ENCODE peak calls at places on chromosomes 3 and 15, in five cellular contexts. R is Peyer's patch, G is heart left ventricle, K is prostate gland, H is transverse colon. T is an unnamed sample.

GRCh38 chr3:169694117-169694516 is 30.6 kb upstream of the MECOM start:
- DNase-seq in R (no peak), G (no peak), K (no peak), H (no peak), T (no peak)

GRCh38 chr3:111859974-111860859 is 1.2 kb downstream of the PHLDB2 start:
- DNase-seq in R (peak; percentile 62), G (peak; percentile 85), K (peak; percentile 87), H (peak; percentile 71), T (peak; percentile 31)

GRCh38 chr15:63595066-63595465 is 2.1 kb upstream of the FBXL22 start:
- DNase-seq in R (no peak), G (peak; percentile 54), K (no peak), H (no peak), T (no peak)

GRCh38 chr3:27943106-27943505 is 221.0 kb upstream of the EOMES start:
- DNase-seq in R (no peak), G (no peak), K (no peak), H (no peak), T (no peak)

GRCh38 chr3:101229681-101230080 is 90.7 kb downstream of the IMPG2 start:
- DNase-seq in R (no peak), G (no peak), K (no peak), H (no peak), T (no peak)

GRCh38 chr3:134239538-134239937 is 11.1 kb downstream of the RYK start:
- DNase-seq in R (no peak), G (no peak), K (no peak), H (no peak), T (no peak)

GRCh38 chr3:29694783-29695182 is 413.9 kb downstream of the RBMS3 start:
- DNase-seq in R (no peak), G (no peak), K (no peak), H (no peak), T (no peak)

GRCh38 chr15:52118969-52119749 is 6.6 kb upstream of the BCL2L10 start:
- DNase-seq in R (no peak), G (no peak), K (no peak), H (no peak), T (no peak)

GRCh38 chr3:105836533-105836932 is 32.3 kb downstream of the CBLB start:
- DNase-seq in R (no peak), G (no peak), K (no peak), H (no peak), T (no peak)

GRCh38 chr3:169758353-169758994 is 6.4 kb downstream of the TERC start:
- DNase-seq in R (no peak), G (no peak), K (no peak), H (no peak), T (no peak)

GRCh38 chr3:139120336-139120971 is 75.8 kb upstream of the PRR23C start:
- DNase-seq in R (no peak), G (no peak), K (no peak), H (no peak), T (no peak)

GRCh38 chr3:56878046-56878445 is 76.3 kb upstream of the ARHGEF3 start:
- DNase-seq in R (no peak), G (peak; percentile 49), K (no peak), H (no peak), T (no peak)

GRCh38 chr3:159882784-159883779 is 105.6 kb upstream of the IL12A start:
- DNase-seq in R (no peak), G (no peak), K (no peak), H (no peak), T (no peak)

GRCh38 chr3:177057768-177058167 is 139.5 kb downstream of the TBL1XR1 start:
- DNase-seq in R (no peak), G (no peak), K (no peak), H (no peak), T (no peak)

GRCh38 chr3:13243571-13243970 is 170.3 kb upstream of the IQSEC1 start:
- DNase-seq in R (no peak), G (no peak), K (no peak), H (no peak), T (no peak)
- TF ChIP-seq CTCF in R (no peak), G (no peak), K (no peak), H (no peak), T (no peak)

GRCh38 chr3:13072239-13073041 is 789 bp downstream of the IQSEC1 start:
- DNase-seq in R (no peak), G (peak; percentile 76), K (peak; percentile 10), H (peak; percentile 77), T (no peak)
- H3K4me3 ChIP-seq in R (peak overlapping the region; percentile 34), G (no peak overlapping the region), K (no peak overlapping the region), H (no peak overlapping the region), T (peak overlapping the region; percentile 63)

GRCh38 chr3:71659758-71660666 is 65.2 kb downstream of the EIF4E3 start:
- DNase-seq in R (no peak), G (no peak), K (no peak), H (no peak), T (no peak)

GRCh38 chr3:71662553-71662952 is 62.6 kb downstream of the EIF4E3 start:
- DNase-seq in R (no peak), G (no peak), K (no peak), H (no peak), T (no peak)

GRCh38 chr3:71658131-71658530 is 67.1 kb downstream of the EIF4E3 start:
- DNase-seq in R (no peak), G (peak; percentile 80), K (peak; percentile 98), H (peak; percentile 72), T (peak; percentile 69)

DNA sequence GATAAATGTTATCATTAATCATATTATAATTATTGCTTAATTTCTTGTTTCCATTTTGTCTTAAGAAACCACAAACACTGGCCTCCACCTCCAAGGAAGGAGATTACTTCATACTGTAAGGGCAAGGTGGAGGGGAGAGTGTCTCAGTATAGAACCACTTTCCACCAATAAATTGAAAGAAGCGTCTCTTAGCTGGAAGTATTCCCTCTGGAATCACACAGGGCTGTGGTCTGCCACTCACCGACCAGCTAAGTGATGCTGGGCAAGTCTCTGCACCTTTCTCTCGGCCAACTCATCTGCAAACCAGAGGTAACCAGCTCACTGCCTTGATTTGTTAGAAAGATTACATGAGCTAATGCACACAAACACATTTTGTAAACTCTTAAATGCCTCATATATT is 63.1 kb downstream of the EIF4E3 start:
- DNase-seq in R (no peak), G (no peak), K (no peak), H (no peak), T (no peak)
- H3K27me3 ChIP-seq in R (no peaks in the 10 kb centered on the region), G (no peaks in the 10 kb centered on the region), K (no peaks in the 10 kb centered on the region), H (no peaks in the 10 kb centered on the region), T (no peaks in the 10 kb centered on the region)

DNA sequence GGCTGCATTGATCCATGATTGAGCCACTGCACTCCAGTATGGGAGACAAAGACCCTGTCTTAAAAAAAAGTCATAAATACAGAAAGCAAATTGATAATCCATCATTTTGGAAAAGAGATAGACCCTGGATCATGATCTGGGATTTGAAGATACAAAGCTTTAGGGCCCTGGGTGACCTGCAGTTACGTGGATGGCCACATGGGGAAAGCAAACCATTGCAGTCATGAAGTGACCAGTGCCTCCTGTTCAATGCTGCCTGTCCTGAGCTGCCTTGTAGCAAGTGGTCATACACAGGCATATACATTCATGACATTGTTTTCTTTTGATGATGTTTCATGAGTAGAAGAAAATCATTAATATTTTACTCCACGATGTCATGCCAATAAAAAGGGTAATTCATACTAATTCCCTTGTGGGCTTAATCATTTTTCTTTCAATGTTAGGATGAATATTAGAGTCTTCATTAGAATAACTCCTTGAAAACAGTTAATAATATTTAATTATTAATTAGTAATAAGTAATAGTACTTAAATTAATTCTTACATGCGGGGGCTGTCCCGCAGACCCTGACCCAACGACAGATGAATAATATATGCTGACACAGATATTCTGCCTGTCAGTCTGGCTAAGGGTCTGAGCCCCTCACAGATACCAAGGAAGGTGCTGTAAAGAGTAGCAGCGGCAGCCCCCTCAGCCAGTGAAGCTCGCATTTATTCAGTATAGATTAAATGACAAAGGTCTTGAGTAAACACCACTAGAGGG is 109.0 kb upstream of the UNC13C start:
- DNase-seq in R (no peak), G (no peak), K (no peak), H (no peak), T (no peak)
- TF ChIP-seq CTCF in R (no peak), G (no peak), K (no peak), H (no peak), T (no peak)

GRCh38 chr3:58628823-58629562 is 37.6 kb downstream of the FAM3D start:
- DNase-seq in R (peak; percentile 60), G (peak; percentile 56), K (peak; percentile 39), H (peak; percentile 52), T (no peak)

GRCh38 chr3:58627580-58627894 is 39.0 kb downstream of the FAM3D start:
- DNase-seq in R (no peak), G (peak; percentile 74), K (peak; percentile 39), H (no peak), T (no peak)

GRCh38 chr3:58627941-58628340 is 38.6 kb downstream of the FAM3D start:
- DNase-seq in R (no peak), G (no peak), K (no peak), H (no peak), T (no peak)

GRCh38 chr3:58625196-58625595 is 41.4 kb downstream of the FAM3D start:
- DNase-seq in R (no peak), G (no peak), K (no peak), H (no peak), T (no peak)

DNA sequence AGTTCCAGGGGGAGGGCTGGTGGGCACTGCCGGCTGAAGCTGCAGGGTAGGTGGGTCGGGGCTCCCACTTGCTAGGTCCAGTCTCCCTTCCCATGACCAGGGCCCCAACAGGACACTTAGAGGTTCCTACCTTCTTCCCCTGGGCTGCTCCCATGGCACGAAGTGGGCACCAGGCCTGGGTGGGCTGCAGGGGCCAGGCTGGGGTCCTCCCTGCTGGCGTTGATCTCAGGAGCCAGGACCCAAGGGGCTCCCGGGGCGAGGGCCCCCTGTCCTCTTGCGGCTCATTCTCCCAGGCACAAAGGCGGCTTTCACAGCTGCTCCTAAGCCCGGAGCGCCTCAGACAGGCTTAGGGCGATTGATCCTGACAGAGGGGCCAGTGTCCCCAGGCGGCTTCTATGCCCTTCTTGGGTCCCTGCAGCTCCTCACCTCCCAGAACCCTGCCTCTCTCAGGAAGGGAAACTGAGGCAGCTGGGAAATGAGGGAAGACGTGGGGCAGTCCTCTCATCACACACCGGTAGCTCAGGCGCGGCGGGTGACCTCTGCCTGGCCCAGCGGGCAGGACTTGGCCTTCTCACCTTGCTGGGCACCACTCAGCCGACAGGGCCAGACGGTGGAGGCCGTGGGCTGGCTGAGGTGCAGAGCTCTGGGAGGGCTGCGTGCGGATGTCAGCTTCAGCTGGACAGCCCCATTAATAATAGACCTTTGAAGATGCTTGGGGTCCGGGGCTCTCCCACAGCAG is 39.6 kb downstream of the FAM3D start:
- DNase-seq in R (no peak), G (no peak), K (no peak), H (no peak), T (no peak)
- H3K4me3 ChIP-seq in R (no peak overlapping the region), G (peak overlapping the region; percentile 31), K (no peak overlapping the region), H (no peak overlapping the region), T (no peak overlapping the region)